ENCODE peak calls at places on chromosomes 6 and 20, in seven cellular contexts. One of them, this sample, is unnamed. For H3K27me3, the result is how much of the 10 kb centered on the place peaks cover.

GRCh38 chr6:160393966-160394653 is 45.9 kb downstream of the SLC22A3 start:
- DNase-seq in endodermal cell: peak
- DNase-seq in tibial artery: no peak
- DNase-seq in right cardiac atrium: no peak
- DNase-seq in fibroblast of lung: no peak
- DNase-seq in heart right ventricle: no peak
- DNase-seq in CD8-positive, alpha-beta T cell: no peak
- DNase-seq in this sample: no peak

GRCh38 chr20:47985092-47985850 is 200.0 kb upstream of the SULF2 start:
- DNase-seq in endodermal cell: peak
- DNase-seq in tibial artery: no peak
- DNase-seq in right cardiac atrium: no peak
- DNase-seq in fibroblast of lung: peak
- DNase-seq in heart right ventricle: no peak
- DNase-seq in CD8-positive, alpha-beta T cell: no peak
- DNase-seq in this sample: no peak

GRCh38 chr6:10719386-10720228 is 3.3 kb upstream of the TMEM14C start:
- DNase-seq in endodermal cell: no peak
- DNase-seq in tibial artery: no peak
- DNase-seq in right cardiac atrium: peak
- DNase-seq in fibroblast of lung: no peak
- DNase-seq in heart right ventricle: peak
- DNase-seq in CD8-positive, alpha-beta T cell: peak
- DNase-seq in this sample: peak

GRCh38 chr20:58669287-58670006 is 18.4 kb downstream of the STX16 start:
- DNase-seq in endodermal cell: peak
- DNase-seq in tibial artery: no peak
- DNase-seq in right cardiac atrium: no peak
- DNase-seq in fibroblast of lung: no peak
- DNase-seq in heart right ventricle: no peak
- DNase-seq in CD8-positive, alpha-beta T cell: no peak
- DNase-seq in this sample: no peak

GRCh38 chr6:23173231-23173630 is 603.9 kb downstream of the HDGFL1 start:
- DNase-seq in endodermal cell: no peak
- DNase-seq in tibial artery: no peak
- DNase-seq in right cardiac atrium: no peak
- DNase-seq in fibroblast of lung: peak
- DNase-seq in heart right ventricle: no peak
- DNase-seq in CD8-positive, alpha-beta T cell: no peak
- DNase-seq in this sample: no peak

GRCh38 chr6:166105341-166106075 is 62.1 kb downstream of the TBXT start:
- DNase-seq in endodermal cell: no peak
- DNase-seq in tibial artery: no peak
- DNase-seq in right cardiac atrium: no peak
- DNase-seq in fibroblast of lung: no peak
- DNase-seq in heart right ventricle: no peak
- DNase-seq in CD8-positive, alpha-beta T cell: no peak
- DNase-seq in this sample: no peak

GRCh38 chr6:165013701-165014100 is 295.7 kb downstream of the C6orf118 start:
- DNase-seq in endodermal cell: no peak
- DNase-seq in tibial artery: no peak
- DNase-seq in right cardiac atrium: no peak
- DNase-seq in fibroblast of lung: peak
- DNase-seq in heart right ventricle: no peak
- DNase-seq in CD8-positive, alpha-beta T cell: no peak
- DNase-seq in this sample: no peak

GRCh38 chr20:62046431-62046830 is 19.2 kb downstream of the TAF4 start:
- DNase-seq in endodermal cell: no peak
- DNase-seq in tibial artery: no peak
- DNase-seq in right cardiac atrium: no peak
- DNase-seq in fibroblast of lung: no peak
- DNase-seq in heart right ventricle: no peak
- DNase-seq in CD8-positive, alpha-beta T cell: no peak
- DNase-seq in this sample: peak

GRCh38 chr6:4155848-4156466 is 20.6 kb upstream of the ECI2 start:
- DNase-seq in endodermal cell: peak
- DNase-seq in tibial artery: peak
- DNase-seq in right cardiac atrium: peak
- DNase-seq in fibroblast of lung: peak
- DNase-seq in heart right ventricle: no peak
- DNase-seq in CD8-positive, alpha-beta T cell: peak
- DNase-seq in this sample: peak

GRCh38 chr20:19652591-19653026 is 105.4 kb upstream of the RIN2 start:
- DNase-seq in endodermal cell: peak
- DNase-seq in tibial artery: no peak
- DNase-seq in right cardiac atrium: no peak
- DNase-seq in fibroblast of lung: no peak
- DNase-seq in heart right ventricle: no peak
- DNase-seq in CD8-positive, alpha-beta T cell: no peak
- DNase-seq in this sample: no peak

GRCh38 chr6:168196385-168196860 is 117.4 kb upstream of the FRMD1 start:
- DNase-seq in endodermal cell: peak
- DNase-seq in tibial artery: peak
- DNase-seq in right cardiac atrium: no peak
- DNase-seq in fibroblast of lung: no peak
- DNase-seq in heart right ventricle: no peak
- DNase-seq in CD8-positive, alpha-beta T cell: no peak
- DNase-seq in this sample: no peak

GRCh38 chr6:168051648-168052047 is 27.4 kb downstream of the FRMD1 start:
- DNase-seq in endodermal cell: no peak
- DNase-seq in tibial artery: no peak
- DNase-seq in right cardiac atrium: no peak
- DNase-seq in fibroblast of lung: no peak
- DNase-seq in heart right ventricle: no peak
- DNase-seq in CD8-positive, alpha-beta T cell: no peak
- DNase-seq in this sample: peak

GRCh38 chr6:159117031-159117430 is 52.2 kb upstream of the FNDC1 start:
- DNase-seq in endodermal cell: no peak
- DNase-seq in tibial artery: peak
- DNase-seq in right cardiac atrium: no peak
- DNase-seq in fibroblast of lung: peak
- DNase-seq in heart right ventricle: no peak
- DNase-seq in CD8-positive, alpha-beta T cell: no peak
- DNase-seq in this sample: no peak

GRCh38 chr6:36129889-36130671 is at the start of gene MAPK13:
- DNase-seq in endodermal cell: peak
- DNase-seq in tibial artery: no peak
- DNase-seq in right cardiac atrium: no peak
- DNase-seq in fibroblast of lung: peak
- DNase-seq in heart right ventricle: no peak
- DNase-seq in CD8-positive, alpha-beta T cell: peak
- DNase-seq in this sample: no peak

GRCh38 chr6:36128073-36128472 is 2.2 kb upstream of the MAPK13 start:
- DNase-seq in endodermal cell: no peak
- DNase-seq in tibial artery: no peak
- DNase-seq in right cardiac atrium: no peak
- DNase-seq in fibroblast of lung: no peak
- DNase-seq in heart right ventricle: no peak
- DNase-seq in CD8-positive, alpha-beta T cell: no peak
- DNase-seq in this sample: no peak

GRCh38 chr6:36127462-36128016 is 2.8 kb upstream of the MAPK13 start:
- DNase-seq in endodermal cell: no peak
- DNase-seq in tibial artery: no peak
- DNase-seq in right cardiac atrium: peak
- DNase-seq in fibroblast of lung: peak
- DNase-seq in heart right ventricle: no peak
- DNase-seq in CD8-positive, alpha-beta T cell: no peak
- DNase-seq in this sample: no peak

GRCh38 chr6:36126553-36127458 is 3.5 kb upstream of the MAPK13 start:
- DNase-seq in endodermal cell: no peak
- DNase-seq in tibial artery: no peak
- DNase-seq in right cardiac atrium: no peak
- DNase-seq in fibroblast of lung: peak
- DNase-seq in heart right ventricle: no peak
- DNase-seq in CD8-positive, alpha-beta T cell: no peak
- DNase-seq in this sample: no peak

GRCh38 chr6:36128793-36129192 is 1.5 kb upstream of the MAPK13 start:
- DNase-seq in endodermal cell: no peak
- DNase-seq in tibial artery: peak
- DNase-seq in right cardiac atrium: no peak
- DNase-seq in fibroblast of lung: no peak
- DNase-seq in heart right ventricle: no peak
- DNase-seq in CD8-positive, alpha-beta T cell: no peak
- DNase-seq in this sample: no peak
- H3K27ac ChIP-seq in endodermal cell: no peak
- H3K27ac ChIP-seq in tibial artery: no peak
- H3K27ac ChIP-seq in right cardiac atrium: no peak
- H3K27ac ChIP-seq in fibroblast of lung: no peak
- H3K27ac ChIP-seq in heart right ventricle: no peak
- H3K27ac ChIP-seq in CD8-positive, alpha-beta T cell: no peak
- H3K27ac ChIP-seq in this sample: no peak

DNA sequence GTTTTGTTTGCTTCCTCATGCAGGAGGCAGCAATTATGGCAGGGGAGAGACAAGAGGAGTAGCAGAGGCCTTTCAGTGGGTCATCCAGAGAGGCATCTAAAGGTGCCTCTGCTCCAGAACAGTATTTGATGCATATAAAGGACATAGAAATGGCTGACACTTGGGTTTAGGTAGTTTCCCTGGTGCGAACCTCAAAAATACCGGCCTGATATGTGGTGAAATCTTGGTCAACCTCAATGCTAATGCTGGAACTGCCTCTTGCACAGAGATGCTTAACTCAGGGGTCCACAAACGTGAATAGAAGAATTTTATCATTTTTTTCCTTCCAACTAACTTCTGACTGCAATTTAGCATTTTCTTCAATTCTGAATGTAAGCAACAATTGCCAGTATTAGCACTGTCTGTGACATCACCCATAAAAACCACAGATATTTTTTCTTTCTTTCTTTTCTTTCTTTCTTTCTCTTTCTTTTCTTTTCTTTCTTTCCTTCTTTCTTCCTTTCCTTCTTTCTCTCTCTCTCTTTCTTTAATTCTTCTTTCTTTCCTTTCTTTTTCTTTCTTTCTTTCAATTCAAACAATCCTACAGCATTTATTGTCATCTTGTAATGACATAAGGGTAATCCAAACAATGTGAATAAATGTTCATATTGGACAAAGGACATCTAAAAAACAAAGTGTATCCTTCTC is 180.0 kb upstream of the UST start:
- DNase-seq in endodermal cell: no peak
- DNase-seq in tibial artery: no peak
- DNase-seq in right cardiac atrium: no peak
- DNase-seq in fibroblast of lung: no peak
- DNase-seq in heart right ventricle: no peak
- DNase-seq in CD8-positive, alpha-beta T cell: no peak
- DNase-seq in this sample: no peak
- H3K4me3 ChIP-seq in endodermal cell: no peak
- H3K4me3 ChIP-seq in tibial artery: no peak
- H3K4me3 ChIP-seq in right cardiac atrium: no peak
- H3K4me3 ChIP-seq in fibroblast of lung: no peak
- H3K4me3 ChIP-seq in heart right ventricle: no peak
- H3K4me3 ChIP-seq in CD8-positive, alpha-beta T cell: no peak
- H3K4me3 ChIP-seq in this sample: no peak

GRCh38 chr20:25504366-25505135 is 80.8 kb downstream of the NINL start:
- DNase-seq in endodermal cell: no peak
- DNase-seq in tibial artery: no peak
- DNase-seq in right cardiac atrium: no peak
- DNase-seq in fibroblast of lung: no peak
- DNase-seq in heart right ventricle: no peak
- DNase-seq in CD8-positive, alpha-beta T cell: no peak
- DNase-seq in this sample: no peak

GRCh38 chr20:25507385-25508082 is 77.8 kb downstream of the NINL start:
- DNase-seq in endodermal cell: no peak
- DNase-seq in tibial artery: no peak
- DNase-seq in right cardiac atrium: no peak
- DNase-seq in fibroblast of lung: no peak
- DNase-seq in heart right ventricle: no peak
- DNase-seq in CD8-positive, alpha-beta T cell: no peak
- DNase-seq in this sample: no peak

GRCh38 chr20:25499855-25500434 is 85.4 kb downstream of the NINL start:
- DNase-seq in endodermal cell: no peak
- DNase-seq in tibial artery: peak
- DNase-seq in right cardiac atrium: no peak
- DNase-seq in fibroblast of lung: no peak
- DNase-seq in heart right ventricle: no peak
- DNase-seq in CD8-positive, alpha-beta T cell: no peak
- DNase-seq in this sample: peak

GRCh38 chr20:25500880-25501351 is 84.4 kb downstream of the NINL start:
- DNase-seq in endodermal cell: no peak
- DNase-seq in tibial artery: peak
- DNase-seq in right cardiac atrium: no peak
- DNase-seq in fibroblast of lung: no peak
- DNase-seq in heart right ventricle: no peak
- DNase-seq in CD8-positive, alpha-beta T cell: no peak
- DNase-seq in this sample: peak

GRCh38 chr20:25503946-25504345 is 81.4 kb downstream of the NINL start:
- DNase-seq in endodermal cell: no peak
- DNase-seq in tibial artery: no peak
- DNase-seq in right cardiac atrium: no peak
- DNase-seq in fibroblast of lung: no peak
- DNase-seq in heart right ventricle: no peak
- DNase-seq in CD8-positive, alpha-beta T cell: no peak
- DNase-seq in this sample: no peak
- H3K27me3 ChIP-seq in endodermal cell: under half
- H3K27me3 ChIP-seq in tibial artery: under half
- H3K27me3 ChIP-seq in right cardiac atrium: under half
- H3K27me3 ChIP-seq in fibroblast of lung: under half
- H3K27me3 ChIP-seq in heart right ventricle: under half
- H3K27me3 ChIP-seq in CD8-positive, alpha-beta T cell: under half
- H3K27me3 ChIP-seq in this sample: under half

GRCh38 chr6:149934249-149935156 is 7.3 kb upstream of the ULBP2 start:
- DNase-seq in endodermal cell: peak
- DNase-seq in tibial artery: no peak
- DNase-seq in right cardiac atrium: peak
- DNase-seq in fibroblast of lung: peak
- DNase-seq in heart right ventricle: no peak
- DNase-seq in CD8-positive, alpha-beta T cell: peak
- DNase-seq in this sample: peak

GRCh38 chr6:149933461-149933860 is 8.4 kb upstream of the ULBP2 start:
- DNase-seq in endodermal cell: peak
- DNase-seq in tibial artery: no peak
- DNase-seq in right cardiac atrium: no peak
- DNase-seq in fibroblast of lung: no peak
- DNase-seq in heart right ventricle: no peak
- DNase-seq in CD8-positive, alpha-beta T cell: no peak
- DNase-seq in this sample: no peak

GRCh38 chr6:149936743-149937142 is 5.1 kb upstream of the ULBP2 start:
- DNase-seq in endodermal cell: peak
- DNase-seq in tibial artery: no peak
- DNase-seq in right cardiac atrium: no peak
- DNase-seq in fibroblast of lung: no peak
- DNase-seq in heart right ventricle: no peak
- DNase-seq in CD8-positive, alpha-beta T cell: no peak
- DNase-seq in this sample: no peak

GRCh38 chr6:149935246-149935645 is 6.6 kb upstream of the ULBP2 start:
- DNase-seq in endodermal cell: peak
- DNase-seq in tibial artery: no peak
- DNase-seq in right cardiac atrium: no peak
- DNase-seq in fibroblast of lung: peak
- DNase-seq in heart right ventricle: no peak
- DNase-seq in CD8-positive, alpha-beta T cell: no peak
- DNase-seq in this sample: no peak

DNA sequence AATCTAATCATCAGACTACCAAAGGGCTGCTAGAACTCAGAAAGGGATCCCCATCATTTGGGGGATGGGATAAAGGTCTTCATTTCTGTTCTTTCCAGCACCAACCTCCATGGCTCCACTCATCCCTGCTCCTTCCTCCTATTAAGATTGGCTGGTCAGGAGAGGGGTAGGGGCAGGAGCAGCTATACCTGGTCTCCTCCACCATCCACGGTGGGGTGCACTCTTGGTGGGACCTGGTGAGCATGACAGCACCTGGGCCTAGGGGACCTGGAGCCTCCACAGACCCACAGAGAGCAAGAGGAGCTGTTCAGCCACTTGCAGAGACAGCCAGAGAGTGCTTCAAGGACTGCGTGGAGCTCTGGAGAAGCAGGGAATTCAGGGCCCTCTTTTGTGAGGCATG is 6.1 kb upstream of the ULBP2 start:
- DNase-seq in endodermal cell: peak
- DNase-seq in tibial artery: no peak
- DNase-seq in right cardiac atrium: no peak
- DNase-seq in fibroblast of lung: no peak
- DNase-seq in heart right ventricle: no peak
- DNase-seq in CD8-positive, alpha-beta T cell: no peak
- DNase-seq in this sample: no peak
- H3K27ac ChIP-seq in endodermal cell: no peak
- H3K27ac ChIP-seq in tibial artery: no peak
- H3K27ac ChIP-seq in right cardiac atrium: no peak
- H3K27ac ChIP-seq in fibroblast of lung: no peak
- H3K27ac ChIP-seq in heart right ventricle: no peak
- H3K27ac ChIP-seq in CD8-positive, alpha-beta T cell: no peak
- H3K27ac ChIP-seq in this sample: no peak

This sample was measured in ovary.